ENCODE peak calls at places on chromosomes 2 and 18, in five cellular contexts. M is activated naive CD4-positive, alpha-beta T cell treated with anti-CD3 and anti-CD28 coated beads, Interleukin-2, amount 50 U/mL, for 16 hours; H is transverse colon; E is mesendoderm; W is activated T-helper 9 cell treated with anti-CD3 and anti-CD28 coated beads, Interleukin-2, amount 50 U/mL, for 16 hours. B is an unnamed sample.

GRCh38 chr2:70956141-70956540 is 20.4 kb downstream of the ATP6V1B1 start:
- DNase-seq in M (no peak), H (no peak), E (no peak), W (no peak), B (no peak)

GRCh38 chr18:44725300-44726096 is 44.8 kb downstream of the SETBP1 start:
- DNase-seq in M (peak; percentile 61), H (peak; percentile 56), E (peak; percentile 45), W (peak; percentile 61), B (no peak)

GRCh38 chr2:172253190-172254052 is 150.7 kb upstream of the DLX2 start:
- DNase-seq in M (peak; percentile 69), H (peak; percentile 70), E (peak; percentile 87), W (peak; percentile 48), B (no peak)

GRCh38 chr2:48248251-48248933 is 281.6 kb upstream of the STON1 start:
- DNase-seq in M (no peak), H (no peak), E (peak; percentile 95), W (no peak), B (no peak)

GRCh38 chr2:45968946-45969584 is 317.6 kb downstream of the PRKCE start:
- DNase-seq in M (no peak), H (no peak), E (no peak), W (no peak), B (no peak)

GRCh38 chr2:136135924-136136906 is 18.3 kb upstream of the CXCR4 start:
- DNase-seq in M (peak; percentile 43), H (peak; percentile 71), E (no peak), W (peak; percentile 43), B (peak; percentile 69)

GRCh38 chr2:79910643-79911042 is 393.9 kb downstream of the LRRTM1 start:
- DNase-seq in M (no peak), H (no peak), E (peak; percentile 34), W (no peak), B (no peak)

GRCh38 chr2:236240228-236240990 is 23.8 kb downstream of the ASB18 start:
- DNase-seq in M (no peak), H (no peak), E (peak; percentile 69), W (no peak), B (no peak)

GRCh38 chr2:147663153-147663961 is 181.5 kb upstream of the ACVR2A start:
- DNase-seq in M (no peak), H (no peak), E (no peak), W (no peak), B (no peak)

GRCh38 chr2:231708773-231709635 is 679 bp downstream of the PTMA start:
- DNase-seq in M (peak; percentile 68), H (peak; percentile 38), E (peak; percentile 51), W (peak; percentile 50), B (peak; percentile 56)

GRCh38 chr2:65186093-65186868 is 41.4 kb upstream of the ACTR2 start:
- DNase-seq in M (no peak), H (peak; percentile 59), E (peak; percentile 19), W (no peak), B (no peak)

GRCh38 chr2:241911551-241911950 is 42.0 kb downstream of the RTP5 start:
- DNase-seq in M (no peak), H (no peak), E (no peak), W (no peak), B (no peak)

GRCh38 chr18:60157810-60158209 is 214.8 kb downstream of the MC4R start:
- DNase-seq in M (no peak), H (no peak), E (no peak), W (no peak), B (no peak)

GRCh38 chr2:65390134-65390533 is 42.3 kb downstream of the SPRED2 start:
- DNase-seq in M (no peak), H (peak; percentile 71), E (no peak), W (no peak), B (no peak)

GRCh38 chr18:42893991-42894390 is 221.5 kb downstream of the RIT2 start:
- DNase-seq in M (no peak), H (no peak), E (no peak), W (no peak), B (no peak)

GRCh38 chr18:35672897-35673296 is 91.4 kb downstream of the GALNT1 start:
- DNase-seq in M (no peak), H (peak; percentile 50), E (no peak), W (no peak), B (no peak)

GRCh38 chr2:54803783-54804758 is 80.6 kb downstream of the EML6 start:
- DNase-seq in M (no peak), H (no peak), E (peak; percentile 9), W (no peak), B (no peak)

GRCh38 chr2:237884681-237885080 is 25.3 kb downstream of the RAMP1 start:
- DNase-seq in M (no peak), H (no peak), E (no peak), W (no peak), B (no peak)

GRCh38 chr2:150889141-150889540 is 372.5 kb downstream of the RBM43 start:
- DNase-seq in M (no peak), H (no peak), E (no peak), W (no peak), B (no peak)

GRCh38 chr2:148282201-148282600 is 261.3 kb downstream of the MBD5 start:
- DNase-seq in M (no peak), H (no peak), E (no peak), W (no peak), B (no peak)

GRCh38 chr2:69242651-69243051 is 144.4 kb downstream of the GFPT1 start:
- DNase-seq in M (no peak), H (no peak), E (no peak), W (no peak), B (no peak)

GRCh38 chr2:138244400-138245001 is 257.1 kb upstream of the SPOPL start:
- DNase-seq in M (no peak), H (no peak), E (peak; percentile 33), W (no peak), B (no peak)

GRCh38 chr2:217899231-217900009 is 103.4 kb downstream of the TNS1 start:
- DNase-seq in M (no peak), H (peak; percentile 72), E (peak; percentile 92), W (no peak), B (no peak)

GRCh38 chr2:203973676-203974075 is 37.1 kb downstream of the ICOS start:
- DNase-seq in M (no peak), H (no peak), E (no peak), W (no peak), B (no peak)

GRCh38 chr2:239223330-239224248 is 177.2 kb downstream of the HDAC4 start:
- DNase-seq in M (no peak), H (peak; percentile 69), E (no peak), W (no peak), B (no peak)

GRCh38 chr2:224796695-224797305 is 80.6 kb upstream of the CCDC195 start:
- DNase-seq in M (no peak), H (no peak), E (no peak), W (no peak), B (no peak)

GRCh38 chr2:43178602-43179542 is 47.5 kb downstream of the ZFP36L2 start:
- DNase-seq in M (no peak), H (peak; percentile 78), E (peak; percentile 97), W (no peak), B (no peak)

GRCh38 chr2:219402665-219403515 is 15.2 kb upstream of the DNPEP start:
- DNase-seq in M (peak; percentile 54), H (peak; percentile 59), E (peak; percentile 90), W (peak; percentile 31), B (no peak)

GRCh38 chr2:216621292-216621691 is 11.9 kb upstream of the IGFBP2 start:
- DNase-seq in M (no peak), H (no peak), E (no peak), W (no peak), B (no peak)

GRCh38 chr18:26088482-26088881 is 1.9 kb downstream of the SS18 start:
- DNase-seq in M (no peak), H (no peak), E (no peak), W (no peak), B (no peak)

GRCh38 chr18:49041677-49042570 is 91.2 kb upstream of the SMAD7 start:
- DNase-seq in M (peak; percentile 33), H (peak; percentile 67), E (peak; percentile 72), W (no peak), B (no peak)

GRCh38 chr2:191533693-191534175 is 144.2 kb upstream of the NABP1 start:
- DNase-seq in M (no peak), H (no peak), E (no peak), W (no peak), B (no peak)

GRCh38 chr2:37869756-37870155 is 55.3 kb upstream of the RMDN2 start:
- DNase-seq in M (no peak), H (no peak), E (no peak), W (no peak), B (no peak)

GRCh38 chr2:127255721-127256120 is 35.6 kb upstream of the CYP27C1 start:
- DNase-seq in M (no peak), H (no peak), E (no peak), W (no peak), B (no peak)

GRCh38 chr2:16325613-16326510 is 339.8 kb downstream of the CYRIA start:
- DNase-seq in M (no peak), H (no peak), E (no peak), W (no peak), B (no peak)

GRCh38 chr2:172085460-172086159 is at the start of gene DLX1:
- DNase-seq in M (no peak), H (no peak), E (no peak), W (no peak), B (no peak)

GRCh38 chr2:233600361-233600760 is 17.1 kb upstream of the UGT1A8 start:
- DNase-seq in M (no peak), H (no peak), E (no peak), W (no peak), B (no peak)

GRCh38 chr2:234836251-234836650 is 115.6 kb upstream of the SH3BP4 start:
- DNase-seq in M (no peak), H (no peak), E (no peak), W (no peak), B (no peak)

GRCh38 chr2:101823347-101823791 is 125.9 kb downstream of the MAP4K4 start:
- DNase-seq in M (peak; percentile 67), H (peak; percentile 71), E (peak; percentile 84), W (peak; percentile 39), B (peak; percentile 53)

GRCh38 chr18:75727479-75727878 is 300.0 kb upstream of the SMIM21 start:
- DNase-seq in M (no peak), H (peak; percentile 14), E (peak; percentile 68), W (no peak), B (no peak)